ENCODE peak calls at places on chromosomes 1 and 21, in seven cellular contexts. I is mucosa of descending colon; W is heart right ventricle; A is ovary; Y is CD8-positive, alpha-beta memory T cell; M is GM23248; U is heart left ventricle. F is an unnamed sample.

GRCh38 chr1:64920936-64921589 is 45.3 kb downstream of the JAK1 start:
- DNase-seq in W (no peak), A (no peak), Y (no peak), M (peak; percentile 56), U (no peak), I (no peak), F (no peak)

GRCh38 chr1:89884718-89885596 is 64.1 kb downstream of the LRRC8D start:
- DNase-seq in I (no peak), W (no peak), M (peak; percentile 47), Y (no peak), U (no peak), A (no peak), F (no peak)

GRCh38 chr1:167059045-167059728 is 31.0 kb downstream of the GPA33 start:
- DNase-seq in W (peak; percentile 71), U (peak; percentile 74), A (peak; percentile 38), Y (peak; percentile 63), M (peak; percentile 55), I (no peak), F (no peak)

GRCh38 chr21:43334214-43334958 is 92.5 kb downstream of the SIK1 start:
- DNase-seq in I (no peak), W (no peak), U (no peak), A (no peak), Y (no peak), M (no peak), F (no peak)

GRCh38 chr1:107529511-107530149 is 388.8 kb downstream of the NTNG1 start:
- DNase-seq in M (peak; percentile 78), A (no peak), I (no peak), Y (no peak), U (no peak), W (no peak), F (no peak)

GRCh38 chr1:109978761-109979488 is 5.6 kb upstream of the AHCYL1 start:
- DNase-seq in U (no peak), I (no peak), W (no peak), A (no peak), Y (no peak), M (peak; percentile 36), F (no peak)

GRCh38 chr1:178168535-178168934 is 74.6 kb downstream of the RASAL2 start:
- DNase-seq in A (no peak), I (no peak), U (no peak), M (peak; percentile 69), Y (no peak), W (no peak), F (no peak)

GRCh38 chr1:12614402-12615165 is 3.4 kb downstream of the DHRS3 start:
- DNase-seq in W (no peak), Y (no peak), I (peak; percentile 37), U (no peak), A (no peak), M (no peak), F (no peak)

GRCh38 chr1:35264035-35264434 is 4.5 kb upstream of the ZMYM4 start:
- DNase-seq in Y (no peak), M (no peak), U (no peak), W (no peak), I (no peak), A (no peak), F (no peak)

GRCh38 chr1:162213281-162213909 is 143.9 kb downstream of the NOS1AP start:
- DNase-seq in A (no peak), W (peak; percentile 52), I (peak; percentile 75), Y (no peak), M (peak; percentile 49), U (peak; percentile 69), F (no peak)

GRCh38 chr1:201551877-201552731 is 13.2 kb downstream of the NAV1 start:
- DNase-seq in A (no peak), U (no peak), Y (no peak), W (no peak), M (peak; percentile 94), I (no peak), F (no peak)

GRCh38 chr1:205456383-205456867 is 580 bp upstream of the BLACAT1 start:
- DNase-seq in A (no peak), M (no peak), I (no peak), U (no peak), W (no peak), Y (no peak), F (no peak)

GRCh38 chr1:211133393-211133840 is 531 bp downstream of the KCNH1 start:
- DNase-seq in M (peak; percentile 49), A (no peak), I (peak; percentile 47), Y (no peak), W (peak; percentile 14), U (no peak), F (no peak)

GRCh38 chr1:242219905-242220304 is 221.0 kb upstream of the MAP1LC3C start:
- DNase-seq in W (no peak), U (no peak), M (no peak), I (no peak), A (no peak), Y (no peak), F (no peak)

GRCh38 chr1:218711884-218712674 is 366.9 kb downstream of the TGFB2 start:
- DNase-seq in Y (no peak), A (no peak), I (no peak), U (no peak), M (peak; percentile 56), W (no peak), F (peak; percentile 48)

GRCh38 chr1:111745670-111746613 is 6.7 kb upstream of the INKA2 start:
- DNase-seq in I (no peak), U (no peak), Y (no peak), M (peak; percentile 64), A (no peak), W (no peak), F (no peak)

GRCh38 chr1:185996211-185996610 is 262.0 kb downstream of the HMCN1 start:
- DNase-seq in W (peak; percentile 16), M (peak; percentile 81), Y (no peak), A (no peak), U (peak; percentile 49), I (no peak), F (peak; percentile 74)

GRCh38 chr1:25568834-25569598 is 25.6 kb downstream of the LDLRAP1 start:
- DNase-seq in U (peak; percentile 65), A (peak; percentile 43), I (no peak), Y (no peak), W (no peak), M (peak; percentile 98), F (peak; percentile 84)

GRCh38 chr1:143698016-143698415 is 273.8 kb downstream of the FAM72C start:
- DNase-seq in U (no peak), M (peak; percentile 5), Y (no peak), A (no peak), I (peak; percentile 62), W (peak; percentile 13), F (no peak)

GRCh38 chr1:150764617-150765090 is 924 bp downstream of the CTSS start:
- DNase-seq in Y (no peak), A (no peak), W (no peak), M (peak; percentile 64), U (no peak), I (no peak), F (no peak)

GRCh38 chr1:237041795-237042466 is at the start of gene RYR2:
- DNase-seq in M (peak; percentile 5), W (peak; percentile 57), Y (no peak), I (no peak), U (peak; percentile 70), A (peak; percentile 36), F (no peak)
- H3K4me3 ChIP-seq in M (no peak within 1 kb of the TSS), W (peak within 1 kb of the TSS; percentile 65), Y (no peak within 1 kb of the TSS), I (no peak within 1 kb of the TSS), U (peak within 1 kb of the TSS; percentile 71), A (peak within 1 kb of the TSS; percentile 48), F (no peak within 1 kb of the TSS)

DNA sequence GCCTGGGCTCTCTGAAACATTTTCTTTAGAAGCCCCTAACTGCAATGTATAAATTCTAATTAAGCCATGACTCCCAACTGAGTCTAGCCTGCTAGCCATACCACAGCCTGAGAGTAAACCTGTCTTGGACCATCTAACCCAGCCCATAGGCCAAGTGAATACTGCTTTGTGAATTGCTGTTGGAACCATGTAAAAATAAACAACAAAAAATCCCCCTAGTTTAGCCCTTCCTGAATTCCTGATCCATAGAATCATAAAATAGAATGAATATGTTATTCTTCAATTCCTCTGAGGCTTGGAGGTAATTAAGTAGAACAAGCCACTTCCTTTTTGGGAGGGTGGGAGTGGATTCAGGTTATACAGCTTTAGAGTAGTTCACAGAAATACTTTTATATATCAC is 1496.4 kb downstream of the MRPL39 start:
- DNase-seq in W (no peak), Y (no peak), U (no peak), M (no peak), A (no peak), I (no peak), F (no peak)
- H3K9me3 ChIP-seq in W (no peaks in the 10 kb centered on the region), Y (no peaks in the 10 kb centered on the region), U (no peaks in the 10 kb centered on the region), M (no peaks in the 10 kb centered on the region), A (no peaks in the 10 kb centered on the region), I (peaks cover 28% of the 10 kb centered on the region), F (no peaks in the 10 kb centered on the region)

GRCh38 chr1:32240140-32240951 is 6.7 kb upstream of the FAM167B start:
- DNase-seq in U (peak; percentile 80), W (peak; percentile 73), Y (peak; percentile 62), A (peak; percentile 86), M (peak; percentile 78), I (peak; percentile 86), F (no peak)

GRCh38 chr1:32239335-32239734 is 7.7 kb upstream of the FAM167B start:
- DNase-seq in W (no peak), I (no peak), M (no peak), Y (no peak), U (no peak), A (no peak), F (no peak)

GRCh38 chr1:32241011-32241763 is 5.8 kb upstream of the FAM167B start:
- DNase-seq in M (peak; percentile 84), A (peak; percentile 71), W (peak; percentile 56), I (peak; percentile 79), Y (no peak), U (peak; percentile 78), F (no peak)

GRCh38 chr1:32239790-32240139 is 7.3 kb upstream of the FAM167B start:
- DNase-seq in I (peak; percentile 65), W (peak; percentile 18), Y (no peak), A (peak; percentile 32), M (no peak), U (no peak), F (no peak)

DNA sequence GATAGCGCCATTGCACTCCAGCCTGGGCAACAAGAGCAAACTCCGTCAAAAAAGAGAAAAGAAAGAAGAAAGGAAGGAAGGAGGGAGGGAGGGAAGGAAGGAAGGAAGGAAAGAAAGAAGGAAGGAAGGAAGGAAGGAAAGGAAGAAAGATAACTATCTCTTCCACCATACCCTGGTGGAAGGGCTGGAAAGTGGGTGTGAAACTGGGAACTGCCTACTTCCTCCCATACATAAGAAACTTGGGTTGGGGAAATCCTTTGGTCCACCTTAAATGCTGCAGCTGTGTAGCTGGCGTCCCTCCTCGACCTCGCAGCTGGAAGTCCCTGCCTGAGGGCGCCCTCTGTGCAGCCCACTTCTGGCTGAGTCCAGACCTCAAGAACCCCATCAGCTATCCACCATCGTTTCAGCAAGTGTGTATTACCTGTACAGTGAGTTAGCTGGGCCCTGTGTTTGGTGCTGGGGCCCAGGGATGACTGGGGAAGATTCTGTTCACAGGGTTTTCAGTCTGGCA is 4.6 kb upstream of the FAM167B start:
- DNase-seq in I (no peak), M (peak; percentile 32), W (peak; percentile 50), A (peak; percentile 42), Y (no peak), U (peak; percentile 71), F (no peak)
- H3K4me3 ChIP-seq in I (no peak overlapping the region), M (no peak overlapping the region), W (no peak overlapping the region), A (no peak overlapping the region), Y (no peak overlapping the region), U (peak overlapping the region; percentile 36), F (no peak overlapping the region)

DNA sequence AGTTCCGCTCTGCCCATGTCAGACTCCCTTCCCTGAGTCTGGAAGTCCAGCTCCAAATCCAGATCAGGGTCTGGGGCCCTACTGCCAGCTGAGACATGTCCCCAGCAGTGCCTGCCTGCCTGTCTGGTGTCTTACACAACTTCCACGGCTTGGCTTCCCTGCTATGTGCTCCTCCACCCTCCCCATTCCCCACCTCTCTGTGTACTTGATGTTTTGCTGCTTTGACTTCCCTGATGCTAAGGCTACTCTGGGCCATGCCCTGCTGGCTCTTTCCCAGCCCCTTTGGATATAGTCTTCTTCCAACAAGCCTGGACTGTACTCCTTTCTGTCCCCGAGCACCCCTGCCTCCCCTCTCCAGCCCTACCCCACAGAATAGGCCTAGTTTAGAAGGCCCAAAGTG is 7.3 kb downstream of the GJA5 start:
- DNase-seq in Y (no peak), U (no peak), I (no peak), A (no peak), M (no peak), W (no peak), F (no peak)
- H3K9me3 ChIP-seq in Y (no peaks in the 10 kb centered on the region), U (no peaks in the 10 kb centered on the region), I (no peaks in the 10 kb centered on the region), A (no peaks in the 10 kb centered on the region), M (no peaks in the 10 kb centered on the region), W (no peaks in the 10 kb centered on the region), F (no peaks in the 10 kb centered on the region)

F was measured in RWPE2.